ENCODE peak calls at places on chromosome 22, in seven cellular contexts. One of them, this sample, is unnamed.
A peak's percentile ranks its signal among the peaks of the same experiment; 100 is the strongest.

GRCh38 chr22:35315141-35315854 is 15.6 kb downstream of the TOM1 start:
- DNase-seq in BJ: no peak
- DNase-seq in breast epithelium: peak; percentile 49
- DNase-seq in HCT116: no peak
- DNase-seq in right lobe of liver: peak; percentile 78
- DNase-seq in left lung: peak; percentile 29
- DNase-seq in psoas muscle: peak; percentile 74
- DNase-seq in this sample: no peak

GRCh38 chr22:42752912-42753311 is 32.2 kb upstream of the A4GALT start:
- DNase-seq in BJ: no peak
- DNase-seq in breast epithelium: no peak
- DNase-seq in HCT116: no peak
- DNase-seq in right lobe of liver: no peak
- DNase-seq in left lung: no peak
- DNase-seq in psoas muscle: no peak
- DNase-seq in this sample: no peak

GRCh38 chr22:50473088-50473487 is 1.7 kb downstream of the SBF1 start:
- DNase-seq in BJ: no peak
- DNase-seq in breast epithelium: no peak
- DNase-seq in HCT116: peak; percentile 43
- DNase-seq in right lobe of liver: no peak
- DNase-seq in left lung: no peak
- DNase-seq in psoas muscle: no peak
- DNase-seq in this sample: no peak

GRCh38 chr22:42404266-42404665 is 27.9 kb downstream of the NFAM1 start:
- DNase-seq in BJ: no peak
- DNase-seq in breast epithelium: no peak
- DNase-seq in HCT116: no peak
- DNase-seq in right lobe of liver: no peak
- DNase-seq in left lung: no peak
- DNase-seq in psoas muscle: no peak
- DNase-seq in this sample: no peak

GRCh38 chr22:20117656-20118571 is 888 bp upstream of the TRMT2A start:
- DNase-seq in BJ: no peak
- DNase-seq in breast epithelium: no peak
- DNase-seq in HCT116: no peak
- DNase-seq in right lobe of liver: peak; percentile 53
- DNase-seq in left lung: no peak
- DNase-seq in psoas muscle: peak; percentile 47
- DNase-seq in this sample: no peak

GRCh38 chr22:20200411-20200810 is 49.6 kb upstream of the CCDC188 start:
- DNase-seq in BJ: no peak
- DNase-seq in breast epithelium: no peak
- DNase-seq in HCT116: no peak
- DNase-seq in right lobe of liver: no peak
- DNase-seq in left lung: no peak
- DNase-seq in psoas muscle: no peak
- DNase-seq in this sample: no peak

GRCh38 chr22:44085743-44086741 is 61.9 kb downstream of the PARVB start:
- DNase-seq in BJ: no peak
- DNase-seq in breast epithelium: no peak
- DNase-seq in HCT116: peak; percentile 52
- DNase-seq in right lobe of liver: peak; percentile 50
- DNase-seq in left lung: peak; percentile 46
- DNase-seq in psoas muscle: peak; percentile 75
- DNase-seq in this sample: peak; percentile 95

GRCh38 chr22:30460147-30460546 is 11.7 kb downstream of the SEC14L3 start:
- DNase-seq in BJ: no peak
- DNase-seq in breast epithelium: peak; percentile 80
- DNase-seq in HCT116: no peak
- DNase-seq in right lobe of liver: peak; percentile 71
- DNase-seq in left lung: no peak
- DNase-seq in psoas muscle: no peak
- DNase-seq in this sample: peak; percentile 44

GRCh38 chr22:20571531-20572007 is 64.2 kb downstream of the MED15 start:
- DNase-seq in BJ: no peak
- DNase-seq in breast epithelium: no peak
- DNase-seq in HCT116: no peak
- DNase-seq in right lobe of liver: no peak
- DNase-seq in left lung: no peak
- DNase-seq in psoas muscle: peak; percentile 64
- DNase-seq in this sample: no peak

GRCh38 chr22:34966980-34967379 is 99.0 kb upstream of the ISX start:
- DNase-seq in BJ: no peak
- DNase-seq in breast epithelium: no peak
- DNase-seq in HCT116: no peak
- DNase-seq in right lobe of liver: no peak
- DNase-seq in left lung: no peak
- DNase-seq in psoas muscle: no peak
- DNase-seq in this sample: no peak

GRCh38 chr22:34622602-34623001 is 443.4 kb upstream of the ISX start:
- DNase-seq in BJ: no peak
- DNase-seq in breast epithelium: no peak
- DNase-seq in HCT116: no peak
- DNase-seq in right lobe of liver: no peak
- DNase-seq in left lung: no peak
- DNase-seq in psoas muscle: no peak
- DNase-seq in this sample: no peak

GRCh38 chr22:41217553-41218157 is 12.5 kb downstream of the L3MBTL2 start:
- DNase-seq in BJ: peak; percentile 62
- DNase-seq in breast epithelium: no peak
- DNase-seq in HCT116: no peak
- DNase-seq in right lobe of liver: no peak
- DNase-seq in left lung: peak; percentile 81
- DNase-seq in psoas muscle: peak; percentile 66
- DNase-seq in this sample: no peak

GRCh38 chr22:34414467-34415440 is 494.5 kb upstream of the LARGE1 start:
- DNase-seq in BJ: no peak
- DNase-seq in breast epithelium: no peak
- DNase-seq in HCT116: peak; percentile 4
- DNase-seq in right lobe of liver: peak; percentile 38
- DNase-seq in left lung: peak; percentile 32
- DNase-seq in psoas muscle: no peak
- DNase-seq in this sample: peak; percentile 65

GRCh38 chr22:20106205-20106848 is 9.6 kb upstream of the RANBP1 start:
- DNase-seq in BJ: no peak
- DNase-seq in breast epithelium: no peak
- DNase-seq in HCT116: no peak
- DNase-seq in right lobe of liver: peak; percentile 13
- DNase-seq in left lung: no peak
- DNase-seq in psoas muscle: peak; percentile 51
- DNase-seq in this sample: no peak

GRCh38 chr22:28594784-28595324 is 84.8 kb downstream of the TTC28 start:
- DNase-seq in BJ: peak; percentile 18
- DNase-seq in breast epithelium: no peak
- DNase-seq in HCT116: peak; percentile 35
- DNase-seq in right lobe of liver: no peak
- DNase-seq in left lung: no peak
- DNase-seq in psoas muscle: no peak
- DNase-seq in this sample: no peak

GRCh38 chr22:24402460-24403192 is 24.8 kb upstream of the ADORA2A start:
- DNase-seq in BJ: peak; percentile 96
- DNase-seq in breast epithelium: peak; percentile 69
- DNase-seq in HCT116: peak; percentile 82
- DNase-seq in right lobe of liver: peak; percentile 78
- DNase-seq in left lung: peak; percentile 76
- DNase-seq in psoas muscle: peak; percentile 72
- DNase-seq in this sample: peak; percentile 99

GRCh38 chr22:20205964-20206708 is 55.3 kb upstream of the CCDC188 start:
- DNase-seq in BJ: peak; percentile 18
- DNase-seq in breast epithelium: no peak
- DNase-seq in HCT116: peak; percentile 75
- DNase-seq in right lobe of liver: peak; percentile 76
- DNase-seq in left lung: peak; percentile 74
- DNase-seq in psoas muscle: peak; percentile 61
- DNase-seq in this sample: no peak

GRCh38 chr22:43829904-43830851 is 18.1 kb upstream of the EFCAB6 start:
- DNase-seq in BJ: no peak
- DNase-seq in breast epithelium: no peak
- DNase-seq in HCT116: no peak
- DNase-seq in right lobe of liver: peak; percentile 69
- DNase-seq in left lung: peak; percentile 31
- DNase-seq in psoas muscle: peak; percentile 85
- DNase-seq in this sample: no peak

GRCh38 chr22:45887202-45888131 is 89.5 kb downstream of the WNT7B start:
- DNase-seq in BJ: no peak
- DNase-seq in breast epithelium: peak; percentile 92
- DNase-seq in HCT116: no peak
- DNase-seq in right lobe of liver: peak; percentile 21
- DNase-seq in left lung: peak; percentile 63
- DNase-seq in psoas muscle: no peak
- DNase-seq in this sample: peak; percentile 94

GRCh38 chr22:25069758-25070461 is 117.4 kb downstream of the KIAA1671 start:
- DNase-seq in BJ: no peak
- DNase-seq in breast epithelium: no peak
- DNase-seq in HCT116: no peak
- DNase-seq in right lobe of liver: no peak
- DNase-seq in left lung: no peak
- DNase-seq in psoas muscle: peak; percentile 58
- DNase-seq in this sample: no peak

GRCh38 chr22:50676661-50677492 is 4.3 kb downstream of the SHANK3 start:
- DNase-seq in BJ: no peak
- DNase-seq in breast epithelium: no peak
- DNase-seq in HCT116: no peak
- DNase-seq in right lobe of liver: no peak
- DNase-seq in left lung: no peak
- DNase-seq in psoas muscle: no peak
- DNase-seq in this sample: no peak

GRCh38 chr22:24768537-24769374 is 5.8 kb downstream of the PIWIL3 start:
- DNase-seq in BJ: no peak
- DNase-seq in breast epithelium: peak; percentile 62
- DNase-seq in HCT116: peak; percentile 54
- DNase-seq in right lobe of liver: peak; percentile 57
- DNase-seq in left lung: peak; percentile 38
- DNase-seq in psoas muscle: peak; percentile 18
- DNase-seq in this sample: peak; percentile 32

GRCh38 chr22:50340157-50340879 is 2.8 kb upstream of the PPP6R2 start:
- DNase-seq in BJ: no peak
- DNase-seq in breast epithelium: no peak
- DNase-seq in HCT116: no peak
- DNase-seq in right lobe of liver: no peak
- DNase-seq in left lung: no peak
- DNase-seq in psoas muscle: no peak
- DNase-seq in this sample: no peak

GRCh38 chr22:35384567-35384966 is 3.7 kb downstream of the HMOX1 start:
- DNase-seq in BJ: no peak
- DNase-seq in breast epithelium: no peak
- DNase-seq in HCT116: no peak
- DNase-seq in right lobe of liver: no peak
- DNase-seq in left lung: no peak
- DNase-seq in psoas muscle: no peak
- DNase-seq in this sample: no peak

GRCh38 chr22:32206774-32207758 is 2.2 kb upstream of the RFPL2 start:
- DNase-seq in BJ: no peak
- DNase-seq in breast epithelium: no peak
- DNase-seq in HCT116: peak; percentile 56
- DNase-seq in right lobe of liver: peak; percentile 53
- DNase-seq in left lung: no peak
- DNase-seq in psoas muscle: no peak
- DNase-seq in this sample: peak; percentile 54
- H3K4me3 ChIP-seq in BJ: no peak overlapping the region
- H3K4me3 ChIP-seq in breast epithelium: no peak overlapping the region
- H3K4me3 ChIP-seq in HCT116: no peak overlapping the region
- H3K4me3 ChIP-seq in right lobe of liver: no peak overlapping the region
- H3K4me3 ChIP-seq in left lung: no peak overlapping the region
- H3K4me3 ChIP-seq in psoas muscle: no peak overlapping the region
- H3K4me3 ChIP-seq in this sample: peak overlapping the region; percentile 68

GRCh38 chr22:22878211-22878570 is 9.4 kb upstream of the IGLL5 start:
- DNase-seq in BJ: no peak
- DNase-seq in breast epithelium: no peak
- DNase-seq in HCT116: no peak
- DNase-seq in right lobe of liver: no peak
- DNase-seq in left lung: no peak
- DNase-seq in psoas muscle: no peak
- DNase-seq in this sample: no peak
- TF ChIP-seq CTCF in BJ: no peak
- TF ChIP-seq CTCF in breast epithelium: no peak
- TF ChIP-seq CTCF in HCT116: no peak
- TF ChIP-seq CTCF in right lobe of liver: no peak
- TF ChIP-seq CTCF in left lung: no peak
- TF ChIP-seq CTCF in psoas muscle: no peak
- TF ChIP-seq CTCF in this sample: no peak

DNA sequence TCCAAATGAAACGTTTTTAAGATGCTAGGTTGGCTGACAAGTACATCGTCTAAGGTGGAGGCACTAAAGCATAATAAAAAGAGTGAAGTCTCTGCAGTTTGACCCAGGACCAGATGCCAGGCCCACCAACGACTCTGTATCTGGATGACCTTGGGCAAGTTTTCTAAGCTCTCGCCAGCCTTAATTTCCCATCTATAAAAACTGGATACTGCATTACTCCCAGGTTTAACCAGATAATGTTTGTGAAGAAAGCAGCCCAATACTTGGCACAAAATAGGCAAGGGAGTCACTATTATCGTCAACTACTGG is 49.0 kb downstream of the FAM83F start:
- DNase-seq in BJ: no peak
- DNase-seq in breast epithelium: peak; percentile 37
- DNase-seq in HCT116: no peak
- DNase-seq in right lobe of liver: no peak
- DNase-seq in left lung: no peak
- DNase-seq in psoas muscle: no peak
- DNase-seq in this sample: no peak
- H3K4me3 ChIP-seq in BJ: peak overlapping the region; percentile 80
- H3K4me3 ChIP-seq in breast epithelium: peak overlapping the region; percentile 76
- H3K4me3 ChIP-seq in HCT116: peak overlapping the region; percentile 68
- H3K4me3 ChIP-seq in right lobe of liver: peak overlapping the region; percentile 73
- H3K4me3 ChIP-seq in left lung: peak overlapping the region; percentile 65
- H3K4me3 ChIP-seq in psoas muscle: peak overlapping the region; percentile 86
- H3K4me3 ChIP-seq in this sample: peak overlapping the region; percentile 64

GRCh38 chr22:17836977-17837742 is 62.9 kb upstream of the BID start:
- DNase-seq in BJ: no peak
- DNase-seq in breast epithelium: peak; percentile 84
- DNase-seq in HCT116: no peak
- DNase-seq in right lobe of liver: peak; percentile 53
- DNase-seq in left lung: no peak
- DNase-seq in psoas muscle: no peak
- DNase-seq in this sample: no peak
- TF ChIP-seq CTCF in BJ: no peak
- TF ChIP-seq CTCF in breast epithelium: no peak
- TF ChIP-seq CTCF in HCT116: no peak
- TF ChIP-seq CTCF in right lobe of liver: no peak
- TF ChIP-seq CTCF in left lung: no peak
- TF ChIP-seq CTCF in psoas muscle: no peak
- TF ChIP-seq CTCF in this sample: no peak